ENCODE peak calls at places on chromosome 10, in five cellular contexts. One of them, this sample, is unnamed.
A peak's percentile ranks its signal among the peaks of the same experiment; 100 is the strongest.

GRCh38 chr10:116925061-116925460 is 75.8 kb downstream of the ENO4 start:
- DNase-seq in lung: no peak
- DNase-seq in AG04450: no peak
- DNase-seq in tibial artery: no peak
- DNase-seq in uterus: no peak
- DNase-seq in this sample: no peak

GRCh38 chr10:111598433-111599059 is 521.7 kb downstream of the ADRA2A start:
- DNase-seq in lung: peak; percentile 52
- DNase-seq in AG04450: no peak
- DNase-seq in tibial artery: no peak
- DNase-seq in uterus: peak; percentile 57
- DNase-seq in this sample: peak; percentile 36

GRCh38 chr10:118054383-118054782 is 7.6 kb upstream of the RAB11FIP2 start:
- DNase-seq in lung: no peak
- DNase-seq in AG04450: no peak
- DNase-seq in tibial artery: no peak
- DNase-seq in uterus: no peak
- DNase-seq in this sample: no peak

GRCh38 chr10:79239930-79240713 is 107.1 kb upstream of the PPIF start:
- DNase-seq in lung: no peak
- DNase-seq in AG04450: no peak
- DNase-seq in tibial artery: no peak
- DNase-seq in uterus: no peak
- DNase-seq in this sample: no peak

GRCh38 chr10:85544956-85545355 is 821.6 kb downstream of the GRID1 start:
- DNase-seq in lung: no peak
- DNase-seq in AG04450: no peak
- DNase-seq in tibial artery: no peak
- DNase-seq in uterus: no peak
- DNase-seq in this sample: no peak

GRCh38 chr10:53619678-53620077 is 847.1 kb upstream of the MBL2 start:
- DNase-seq in lung: no peak
- DNase-seq in AG04450: no peak
- DNase-seq in tibial artery: no peak
- DNase-seq in uterus: no peak
- DNase-seq in this sample: no peak

GRCh38 chr10:74118794-74119193 is 31.8 kb downstream of the AP3M1 start:
- DNase-seq in lung: no peak
- DNase-seq in AG04450: no peak
- DNase-seq in tibial artery: no peak
- DNase-seq in uterus: no peak
- DNase-seq in this sample: no peak

GRCh38 chr10:102777696-102778530 is 34.2 kb downstream of the WBP1L start:
- DNase-seq in lung: no peak
- DNase-seq in AG04450: no peak
- DNase-seq in tibial artery: no peak
- DNase-seq in uterus: no peak
- DNase-seq in this sample: no peak

GRCh38 chr10:79066460-79067240 is 2.1 kb upstream of the ZMIZ1 start:
- DNase-seq in lung: no peak
- DNase-seq in AG04450: no peak
- DNase-seq in tibial artery: no peak
- DNase-seq in uterus: no peak
- DNase-seq in this sample: peak; percentile 54

GRCh38 chr10:23530079-23530478 is 91.2 kb downstream of the OTUD1 start:
- DNase-seq in lung: no peak
- DNase-seq in AG04450: no peak
- DNase-seq in tibial artery: no peak
- DNase-seq in uterus: no peak
- DNase-seq in this sample: no peak

GRCh38 chr10:11293332-11293731 is 275.7 kb downstream of the CELF2 start:
- DNase-seq in lung: no peak
- DNase-seq in AG04450: no peak
- DNase-seq in tibial artery: no peak
- DNase-seq in uterus: no peak
- DNase-seq in this sample: no peak

GRCh38 chr10:44066856-44067255 is 318.0 kb downstream of the CXCL12 start:
- DNase-seq in lung: no peak
- DNase-seq in AG04450: no peak
- DNase-seq in tibial artery: no peak
- DNase-seq in uterus: no peak
- DNase-seq in this sample: no peak

GRCh38 chr10:119378737-119379067 is 163.8 kb downstream of the RGS10 start:
- DNase-seq in lung: no peak
- DNase-seq in AG04450: no peak
- DNase-seq in tibial artery: no peak
- DNase-seq in uterus: no peak
- DNase-seq in this sample: no peak

GRCh38 chr10:120813085-120813484 is 38.1 kb upstream of the WDR11 start:
- DNase-seq in lung: peak; percentile 39
- DNase-seq in AG04450: no peak
- DNase-seq in tibial artery: no peak
- DNase-seq in uterus: no peak
- DNase-seq in this sample: no peak
- H3K27ac ChIP-seq in lung: no peak overlapping the region
- H3K27ac ChIP-seq in AG04450: no peak overlapping the region
- H3K27ac ChIP-seq in tibial artery: no peak overlapping the region
- H3K27ac ChIP-seq in uterus: no peak overlapping the region
- H3K27ac ChIP-seq in this sample: no peak overlapping the region

DNA sequence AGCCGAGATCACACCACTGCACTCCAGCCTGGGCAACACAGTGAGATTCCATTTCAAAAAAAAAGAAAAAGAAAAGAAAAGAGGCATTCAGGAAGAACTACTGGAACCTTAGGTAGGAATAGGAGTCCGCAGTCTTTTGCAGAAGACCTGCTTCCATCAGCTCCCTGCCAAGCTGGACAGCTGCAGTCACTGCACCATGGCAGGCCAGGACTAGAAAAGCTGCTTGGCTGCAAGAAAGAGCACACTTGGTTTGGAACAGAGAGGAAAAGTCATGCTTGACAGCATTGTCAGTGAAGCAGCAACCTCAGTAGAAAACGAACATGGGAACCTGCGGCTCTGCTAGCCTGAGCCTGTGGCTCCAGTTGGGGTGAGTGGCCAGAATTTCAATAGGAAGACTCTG is 104.3 kb downstream of the MARCHF5 start:
- DNase-seq in lung: no peak
- DNase-seq in AG04450: no peak
- DNase-seq in tibial artery: no peak
- DNase-seq in uterus: no peak
- DNase-seq in this sample: no peak
- H3K27ac ChIP-seq in lung: no peak overlapping the region
- H3K27ac ChIP-seq in AG04450: no peak overlapping the region
- H3K27ac ChIP-seq in tibial artery: no peak overlapping the region
- H3K27ac ChIP-seq in uterus: no peak overlapping the region
- H3K27ac ChIP-seq in this sample: no peak overlapping the region

GRCh38 chr10:87659571-87660483 is at the start of gene PAPSS2:
- DNase-seq in lung: peak; percentile 73
- DNase-seq in AG04450: no peak
- DNase-seq in tibial artery: peak; percentile 81
- DNase-seq in uterus: peak; percentile 43
- DNase-seq in this sample: peak; percentile 16

GRCh38 chr10:87656431-87657072 is 3.1 kb upstream of the PAPSS2 start:
- DNase-seq in lung: no peak
- DNase-seq in AG04450: no peak
- DNase-seq in tibial artery: no peak
- DNase-seq in uterus: no peak
- DNase-seq in this sample: no peak

GRCh38 chr10:87657370-87657769 is 2.3 kb upstream of the PAPSS2 start:
- DNase-seq in lung: no peak
- DNase-seq in AG04450: no peak
- DNase-seq in tibial artery: peak; percentile 71
- DNase-seq in uterus: peak; percentile 58
- DNase-seq in this sample: peak; percentile 57

GRCh38 chr10:87658858-87659555 is 671 bp upstream of the PAPSS2 start:
- DNase-seq in lung: peak; percentile 42
- DNase-seq in AG04450: no peak
- DNase-seq in tibial artery: no peak
- DNase-seq in uterus: no peak
- DNase-seq in this sample: no peak

GRCh38 chr10:87658383-87658795 is 1.3 kb upstream of the PAPSS2 start:
- DNase-seq in lung: no peak
- DNase-seq in AG04450: no peak
- DNase-seq in tibial artery: no peak
- DNase-seq in uterus: no peak
- DNase-seq in this sample: no peak
- H3K27ac ChIP-seq in lung: no peak overlapping the region
- H3K27ac ChIP-seq in AG04450: no peak overlapping the region
- H3K27ac ChIP-seq in tibial artery: peak overlapping the region; percentile 81
- H3K27ac ChIP-seq in uterus: peak overlapping the region; percentile 72
- H3K27ac ChIP-seq in this sample: no peak overlapping the region

DNA sequence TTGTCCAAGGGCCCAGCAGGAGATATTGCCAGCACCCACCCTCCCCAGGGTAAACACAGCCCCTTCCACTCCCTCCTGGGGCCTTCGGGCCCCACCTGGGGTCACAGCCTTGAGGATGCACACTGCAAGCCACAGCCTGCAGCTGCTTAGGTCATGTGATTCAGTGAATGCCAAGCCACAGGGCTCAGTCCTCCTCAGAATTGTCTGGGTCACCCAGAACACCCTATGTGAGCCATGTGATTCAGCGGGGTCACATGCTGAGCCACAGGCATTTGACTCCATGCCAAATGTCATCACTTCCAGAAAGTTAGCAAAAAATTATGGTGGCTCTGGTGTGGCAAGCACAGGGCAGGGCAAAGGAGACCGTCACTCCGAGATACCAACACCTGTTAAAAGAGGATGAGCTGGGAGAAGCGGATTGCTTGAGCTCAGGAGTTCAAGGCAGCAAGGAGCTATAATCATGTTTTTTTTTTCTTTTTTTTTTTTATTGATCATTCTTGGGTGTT is 17.2 kb upstream of the PSAP start:
- DNase-seq in lung: peak; percentile 75
- DNase-seq in AG04450: no peak
- DNase-seq in tibial artery: peak; percentile 80
- DNase-seq in uterus: no peak
- DNase-seq in this sample: peak; percentile 75
- H3K27ac ChIP-seq in lung: no peak overlapping the region
- H3K27ac ChIP-seq in AG04450: no peak overlapping the region
- H3K27ac ChIP-seq in tibial artery: no peak overlapping the region
- H3K27ac ChIP-seq in uterus: no peak overlapping the region
- H3K27ac ChIP-seq in this sample: peak overlapping the region; percentile 78

This sample was measured in tibial nerve.